ENCODE peak calls at places on chromosome 5, in five cellular contexts. One of them, this sample, is unnamed.

GRCh38 chr5:57243286-57244137 is 69.7 kb downstream of the GPBP1 start:
- DNase-seq in anterior cingulate cortex: no peak
- DNase-seq in activated T-helper 9 cell treated with anti-CD3 and anti-CD28 coated beads, Interleukin-2, amount 50 U/mL, for 16 hours: no peak
- DNase-seq in OCI-M1: peak; percentile 76
- DNase-seq in activated CD4-positive, alpha-beta T cell treated with anti-CD3 and anti-CD28 coated beads, Interleukin-2, amount 50 U/mL, for 1 hour: no peak
- DNase-seq in this sample: no peak

GRCh38 chr5:142342128-142342981 is 17.5 kb upstream of the SPRY4 start:
- DNase-seq in OCI-M1: no peak
- DNase-seq in activated T-helper 9 cell treated with anti-CD3 and anti-CD28 coated beads, Interleukin-2, amount 50 U/mL, for 16 hours: no peak
- DNase-seq in activated CD4-positive, alpha-beta T cell treated with anti-CD3 and anti-CD28 coated beads, Interleukin-2, amount 50 U/mL, for 1 hour: no peak
- DNase-seq in anterior cingulate cortex: no peak
- DNase-seq in this sample: no peak

GRCh38 chr5:65927497-65928340 is 1.3 kb downstream of the ERBIN start:
- DNase-seq in anterior cingulate cortex: no peak
- DNase-seq in activated T-helper 9 cell treated with anti-CD3 and anti-CD28 coated beads, Interleukin-2, amount 50 U/mL, for 16 hours: no peak
- DNase-seq in activated CD4-positive, alpha-beta T cell treated with anti-CD3 and anti-CD28 coated beads, Interleukin-2, amount 50 U/mL, for 1 hour: peak; percentile 5
- DNase-seq in OCI-M1: peak; percentile 77
- DNase-seq in this sample: no peak

GRCh38 chr5:124599048-124599973 is 147.1 kb downstream of the ZNF608 start:
- DNase-seq in activated T-helper 9 cell treated with anti-CD3 and anti-CD28 coated beads, Interleukin-2, amount 50 U/mL, for 16 hours: no peak
- DNase-seq in activated CD4-positive, alpha-beta T cell treated with anti-CD3 and anti-CD28 coated beads, Interleukin-2, amount 50 U/mL, for 1 hour: no peak
- DNase-seq in anterior cingulate cortex: no peak
- DNase-seq in OCI-M1: no peak
- DNase-seq in this sample: no peak

GRCh38 chr5:54959673-54960418 is 25.5 kb downstream of the ESM1 start:
- DNase-seq in activated T-helper 9 cell treated with anti-CD3 and anti-CD28 coated beads, Interleukin-2, amount 50 U/mL, for 16 hours: no peak
- DNase-seq in anterior cingulate cortex: no peak
- DNase-seq in activated CD4-positive, alpha-beta T cell treated with anti-CD3 and anti-CD28 coated beads, Interleukin-2, amount 50 U/mL, for 1 hour: no peak
- DNase-seq in OCI-M1: peak; percentile 47
- DNase-seq in this sample: no peak

GRCh38 chr5:160649304-160649703 is 202.7 kb downstream of the ATP10B start:
- DNase-seq in anterior cingulate cortex: no peak
- DNase-seq in activated CD4-positive, alpha-beta T cell treated with anti-CD3 and anti-CD28 coated beads, Interleukin-2, amount 50 U/mL, for 1 hour: no peak
- DNase-seq in OCI-M1: peak; percentile 74
- DNase-seq in activated T-helper 9 cell treated with anti-CD3 and anti-CD28 coated beads, Interleukin-2, amount 50 U/mL, for 16 hours: no peak
- DNase-seq in this sample: no peak

GRCh38 chr5:14491015-14491414 is 90.6 kb upstream of the OTULINL start:
- DNase-seq in OCI-M1: no peak
- DNase-seq in activated CD4-positive, alpha-beta T cell treated with anti-CD3 and anti-CD28 coated beads, Interleukin-2, amount 50 U/mL, for 1 hour: no peak
- DNase-seq in activated T-helper 9 cell treated with anti-CD3 and anti-CD28 coated beads, Interleukin-2, amount 50 U/mL, for 16 hours: no peak
- DNase-seq in anterior cingulate cortex: no peak
- DNase-seq in this sample: no peak

GRCh38 chr5:160369990-160370712 is at the start of gene C1QTNF2:
- DNase-seq in activated T-helper 9 cell treated with anti-CD3 and anti-CD28 coated beads, Interleukin-2, amount 50 U/mL, for 16 hours: no peak
- DNase-seq in OCI-M1: peak; percentile 28
- DNase-seq in activated CD4-positive, alpha-beta T cell treated with anti-CD3 and anti-CD28 coated beads, Interleukin-2, amount 50 U/mL, for 1 hour: no peak
- DNase-seq in anterior cingulate cortex: no peak
- DNase-seq in this sample: no peak

GRCh38 chr5:3200356-3200755 is 395.3 kb upstream of the IRX1 start:
- DNase-seq in OCI-M1: no peak
- DNase-seq in activated T-helper 9 cell treated with anti-CD3 and anti-CD28 coated beads, Interleukin-2, amount 50 U/mL, for 16 hours: no peak
- DNase-seq in activated CD4-positive, alpha-beta T cell treated with anti-CD3 and anti-CD28 coated beads, Interleukin-2, amount 50 U/mL, for 1 hour: no peak
- DNase-seq in anterior cingulate cortex: no peak
- DNase-seq in this sample: no peak

GRCh38 chr5:178318382-178318781 is 85.8 kb upstream of the PHYKPL start:
- DNase-seq in OCI-M1: no peak
- DNase-seq in activated T-helper 9 cell treated with anti-CD3 and anti-CD28 coated beads, Interleukin-2, amount 50 U/mL, for 16 hours: no peak
- DNase-seq in activated CD4-positive, alpha-beta T cell treated with anti-CD3 and anti-CD28 coated beads, Interleukin-2, amount 50 U/mL, for 1 hour: no peak
- DNase-seq in anterior cingulate cortex: no peak
- DNase-seq in this sample: no peak